ENCODE peak calls at places on chromosomes 2 and 18, in four cellular contexts. B, M, F and D are unnamed samples.

GRCh38 chr18:40956213-40956612 is 998.8 kb upstream of the PIK3C3 start:
- DNase-seq in B (no peak), M (no peak), F (no peak), D (no peak)

GRCh38 chr18:9792565-9793226 is 84.6 kb downstream of the RAB31 start:
- DNase-seq in B (no peak), M (no peak), F (no peak), D (peak)

GRCh38 chr2:12484536-12485115 is 232.1 kb upstream of the TRIB2 start:
- DNase-seq in B (no peak), M (no peak), F (no peak), D (no peak)

GRCh38 chr2:164937864-164938401 is 17.4 kb downstream of the SLC38A11 start:
- DNase-seq in B (no peak), M (no peak), F (no peak), D (no peak)

GRCh38 chr2:241412144-241412543 is 56.1 kb downstream of the FARP2 start:
- DNase-seq in B (peak), M (peak), F (no peak), D (peak)

GRCh38 chr2:170249761-170250160 is 71.8 kb downstream of the MYO3B start:
- DNase-seq in B (no peak), M (no peak), F (no peak), D (no peak)

GRCh38 chr2:62465741-62466500 is 40.1 kb downstream of the TMEM17 start:
- DNase-seq in B (no peak), M (no peak), F (no peak), D (no peak)

GRCh38 chr2:228866044-228866443 is 405.0 kb downstream of the PID1 start:
- DNase-seq in B (no peak), M (no peak), F (no peak), D (no peak)

GRCh38 chr18:76422121-76422520 is 72.9 kb downstream of the ZNF516 start:
- DNase-seq in B (no peak), M (no peak), F (no peak), D (no peak)

GRCh38 chr2:61538920-61539559 is 884 bp upstream of the XPO1 start:
- DNase-seq in B (no peak), M (no peak), F (no peak), D (no peak)

GRCh38 chr2:5364361-5364760 is 327.8 kb upstream of the SOX11 start:
- DNase-seq in B (no peak), M (no peak), F (no peak), D (no peak)

GRCh38 chr2:232925153-232925768 is 55.2 kb downstream of the SNORC start:
- DNase-seq in B (no peak), M (no peak), F (no peak), D (peak)

GRCh38 chr18:8657873-8658521 is 47.4 kb upstream of the MTCL1 start:
- DNase-seq in B (no peak), M (peak), F (no peak), D (peak)

GRCh38 chr2:166468124-166469024 is 25.7 kb downstream of the SCN7A start:
- DNase-seq in B (no peak), M (no peak), F (no peak), D (peak)

GRCh38 chr18:44859263-44859662 is 178.6 kb downstream of the SETBP1 start:
- DNase-seq in B (no peak), M (no peak), F (no peak), D (no peak)

GRCh38 chr2:127175406-127175805 is 44.7 kb downstream of the CYP27C1 start:
- DNase-seq in B (no peak), M (no peak), F (peak), D (no peak)

GRCh38 chr18:25352629-25353005 is 651 bp upstream of the ZNF521 start:
- DNase-seq in B (no peak), M (no peak), F (no peak), D (peak)

GRCh38 chr2:239035361-239035814 is 187.5 kb downstream of the TWIST2 start:
- DNase-seq in B (peak), M (no peak), F (peak), D (peak)

GRCh38 chr18:51339866-51340265 is 142.4 kb upstream of the MEX3C start:
- DNase-seq in B (no peak), M (no peak), F (no peak), D (peak)

GRCh38 chr2:19540739-19541503 is 182.5 kb upstream of the OSR1 start:
- DNase-seq in B (no peak), M (no peak), F (no peak), D (peak)

GRCh38 chr2:186589733-186590537 is at the start of gene ITGAV:
- DNase-seq in B (peak), M (peak), F (peak), D (peak)
- TF ChIP-seq CTCF in B (no peak), M (no peak), F (peak), D (no peak)

GRCh38 chr2:27092696-27093429 is 6.3 kb downstream of the KHK start:
- DNase-seq in B (no peak), M (no peak), F (no peak), D (no peak)

GRCh38 chr2:27093430-27094352 is 7.1 kb downstream of the KHK start:
- DNase-seq in B (no peak), M (no peak), F (no peak), D (no peak)

GRCh38 chr2:27089111-27089954 is 2.8 kb downstream of the KHK start:
- DNase-seq in B (no peak), M (no peak), F (no peak), D (no peak)

GRCh38 chr2:27094353-27094984 is 7.9 kb downstream of the KHK start:
- DNase-seq in B (no peak), M (no peak), F (no peak), D (no peak)

DNA sequence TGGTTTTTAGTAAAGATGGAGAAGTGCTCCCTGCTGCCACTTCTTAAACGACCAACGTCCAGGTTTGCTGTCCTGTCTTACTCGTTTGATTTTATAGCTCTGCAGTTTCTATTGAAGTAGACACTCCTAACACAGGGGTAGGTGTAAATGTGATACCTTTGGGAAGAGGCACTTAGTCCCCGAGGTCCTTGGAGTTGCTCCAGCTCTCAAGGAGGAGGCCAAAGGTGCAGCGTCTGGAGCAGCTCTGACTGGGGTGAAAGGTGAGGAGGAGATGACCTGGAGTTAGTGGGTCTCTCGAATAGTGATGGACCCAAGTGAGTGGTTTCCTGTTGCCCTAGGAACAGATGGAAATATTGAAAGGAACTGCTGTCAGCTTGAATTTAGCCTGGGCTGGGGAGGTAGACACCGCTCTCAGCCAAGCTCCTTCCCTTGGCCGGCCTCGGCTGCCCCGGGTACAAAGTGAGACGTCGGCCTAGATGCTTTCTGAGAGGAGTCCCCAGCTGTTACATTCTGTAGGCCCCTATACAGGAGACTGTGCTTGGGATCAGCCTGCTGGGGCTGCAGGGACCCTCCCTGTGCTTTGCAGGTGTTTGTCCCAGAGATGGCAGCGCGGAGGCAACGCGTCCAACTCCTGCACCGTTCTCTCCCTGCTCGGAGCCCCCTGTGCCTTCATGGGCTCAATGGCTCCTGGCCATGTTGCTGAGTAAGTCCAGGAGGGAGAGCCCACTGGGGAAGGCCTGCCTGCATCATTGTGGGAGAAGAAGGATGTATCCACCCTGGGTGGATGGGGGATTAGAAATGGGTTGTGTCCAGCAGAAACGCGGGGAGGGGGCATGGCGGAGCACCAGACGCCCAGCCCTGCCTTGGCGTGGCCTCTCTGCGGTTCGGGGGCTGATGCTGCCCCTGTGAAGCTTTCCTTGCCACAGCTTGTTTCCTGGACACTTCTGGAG is 5.4 kb downstream of the KHK start:
- DNase-seq in B (no peak), M (no peak), F (no peak), D (no peak)
- TF ChIP-seq CTCF in B (no peak), M (no peak), F (no peak), D (no peak)

DNA sequence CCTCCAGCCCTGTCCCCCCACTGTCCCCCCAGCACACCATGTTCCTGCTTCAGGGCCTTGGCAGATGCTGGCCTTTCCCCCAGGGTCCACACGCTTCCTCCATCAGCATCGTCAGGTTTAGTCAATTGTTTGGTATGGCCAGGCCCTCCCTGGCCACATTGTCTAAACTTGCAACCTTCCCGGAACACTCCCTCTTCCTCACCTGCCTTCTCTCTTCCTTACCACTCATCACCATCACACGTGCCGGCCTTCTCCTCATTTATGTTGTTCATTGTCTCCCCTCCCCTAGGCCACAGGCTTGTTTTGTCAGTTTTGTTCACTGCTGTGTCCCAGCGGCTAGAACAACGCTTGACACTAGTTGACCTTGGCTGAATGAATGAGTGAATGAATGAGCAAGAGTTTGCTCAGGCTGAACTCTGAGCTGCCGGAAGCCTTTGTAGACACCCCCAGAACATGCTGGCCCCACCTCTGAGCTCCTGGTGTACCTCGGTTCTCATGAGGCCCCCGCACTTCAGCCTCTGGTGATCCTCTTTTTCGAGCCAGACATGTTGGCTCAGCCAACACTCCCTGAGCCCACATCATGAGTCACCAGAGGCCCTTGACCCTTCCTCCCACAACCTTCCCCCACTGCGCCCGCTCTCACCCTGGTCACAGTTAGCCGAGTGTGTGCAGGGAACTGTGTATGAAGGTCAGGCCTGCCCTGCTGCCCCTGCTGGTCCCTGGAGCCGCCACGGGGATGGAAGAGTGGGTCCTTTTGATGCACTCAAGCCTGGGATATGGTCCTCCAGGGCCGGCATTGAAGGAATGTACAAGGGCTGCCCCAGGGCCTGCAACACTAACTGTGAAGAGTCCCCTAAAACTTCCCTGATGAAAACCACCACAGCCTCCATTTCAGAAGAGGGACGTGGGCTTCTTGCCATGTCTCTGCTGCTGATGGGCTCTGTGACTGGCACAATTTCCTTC is 57.5 kb downstream of the HS1BP3 start:
- DNase-seq in B (no peak), M (no peak), F (no peak), D (peak)
- TF ChIP-seq CTCF in B (no peak), M (no peak), F (no peak), D (no peak)

DNA sequence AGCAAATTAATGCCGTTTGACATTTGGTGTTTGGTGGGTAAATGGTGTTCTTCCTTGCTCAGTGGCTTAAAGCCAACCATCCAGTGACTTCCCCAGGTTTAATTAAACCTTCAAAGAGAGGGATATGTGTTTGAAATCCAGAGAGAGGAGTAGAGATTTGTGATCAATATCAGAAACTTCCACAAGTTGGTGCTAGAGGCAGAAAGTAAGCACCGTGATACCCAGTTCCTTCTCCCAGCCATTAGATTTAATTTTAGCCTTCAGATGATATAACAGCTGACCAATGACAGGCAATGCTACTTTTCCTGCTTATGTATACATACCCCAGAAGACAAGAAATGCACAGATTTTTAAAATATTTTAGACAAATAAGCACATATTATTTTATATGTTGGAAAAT is 398.5 kb downstream of the CDH2 start:
- DNase-seq in B (no peak), M (no peak), F (no peak), D (peak)
- TF ChIP-seq CTCF in B (no peak), M (peak), F (peak), D (peak)

DNA sequence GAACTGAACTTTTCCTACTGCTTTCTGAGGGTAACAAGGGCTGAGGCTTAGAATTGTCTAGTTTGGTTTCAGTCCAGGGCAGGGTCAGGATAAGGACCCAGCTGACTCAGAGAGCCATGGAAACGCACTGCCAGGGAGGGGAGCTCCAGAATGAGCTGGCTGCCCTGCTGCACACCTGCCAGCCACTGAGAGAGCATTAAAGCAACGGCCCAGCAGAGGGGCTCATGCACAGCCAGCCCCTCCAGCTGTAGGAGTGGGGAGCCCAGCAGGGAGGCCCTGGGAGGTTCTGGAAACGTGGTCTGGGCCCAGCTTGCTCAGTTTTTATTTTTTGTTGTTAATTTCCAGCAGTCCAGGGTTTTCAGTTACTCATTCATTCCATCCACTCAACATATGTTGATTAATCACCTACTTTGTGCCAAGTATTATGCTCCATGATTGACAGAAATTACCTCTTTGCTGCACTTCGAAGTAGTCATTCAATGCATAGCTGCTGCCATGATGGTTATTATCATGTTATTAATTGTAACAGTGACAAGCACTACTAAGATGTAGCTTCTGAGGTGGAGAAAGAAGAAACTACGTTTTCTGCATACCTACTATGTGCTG is 156.2 kb downstream of the MSH2 start:
- DNase-seq in B (no peak), M (no peak), F (no peak), D (peak)
- TF ChIP-seq CTCF in B (no peak), M (no peak), F (no peak), D (no peak)

DNA sequence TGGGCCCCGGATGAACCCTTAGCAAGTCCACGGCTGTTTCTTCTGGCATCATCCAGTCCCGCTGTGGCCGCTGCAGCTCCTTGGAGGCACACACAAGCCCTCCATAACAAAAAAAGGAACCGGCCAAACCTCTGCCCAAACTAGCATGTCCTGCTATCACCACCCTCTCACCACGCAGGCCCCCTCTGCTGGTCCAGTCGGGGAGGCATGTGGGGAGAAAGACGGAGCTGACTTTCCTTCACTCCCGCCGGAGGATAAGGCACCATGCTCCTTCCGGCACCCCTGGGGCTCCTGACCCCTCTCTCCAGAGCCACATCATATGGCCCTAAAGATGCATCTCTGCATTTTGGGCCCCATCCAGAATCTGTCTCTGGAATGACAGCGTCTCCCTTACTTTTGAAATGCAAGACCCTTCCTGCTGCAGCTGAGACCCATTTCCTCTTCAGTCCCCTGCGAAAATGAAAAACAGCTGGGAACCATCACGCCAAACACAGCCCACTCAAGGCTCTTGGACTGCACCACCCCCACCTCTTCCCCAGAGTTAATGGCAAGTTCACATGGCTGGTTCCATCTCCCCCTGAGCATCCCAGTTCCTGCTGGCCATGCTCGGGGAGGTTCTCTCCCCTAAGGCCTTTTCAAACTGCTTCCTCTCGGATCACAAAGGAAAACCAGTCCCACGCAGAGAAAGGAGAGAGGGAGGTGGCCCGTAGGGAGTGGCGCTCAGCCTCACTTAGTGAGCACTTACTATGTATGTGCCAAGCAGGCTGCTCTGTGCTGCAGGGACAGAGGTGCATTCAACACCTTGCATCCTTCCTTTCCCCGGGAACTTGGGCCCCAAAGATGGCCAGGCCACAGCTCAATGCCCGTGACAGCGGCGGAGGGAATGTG is 35.2 kb upstream of the MLPH start:
- DNase-seq in B (no peak), M (no peak), F (no peak), D (no peak)
- TF ChIP-seq CTCF in B (no peak), M (peak), F (peak), D (no peak)

GRCh38 chr2:207227749-207228145 is 62.0 kb upstream of the KLF7 start:
- DNase-seq in B (no peak), M (no peak), F (no peak), D (no peak)

GRCh38 chr2:207229161-207229560 is 63.4 kb upstream of the KLF7 start:
- DNase-seq in B (no peak), M (no peak), F (no peak), D (no peak)

GRCh38 chr2:207231106-207231860 is 65.5 kb upstream of the KLF7 start:
- DNase-seq in B (no peak), M (no peak), F (no peak), D (no peak)

GRCh38 chr2:207231962-207232361 is 66.2 kb upstream of the KLF7 start:
- DNase-seq in B (no peak), M (no peak), F (no peak), D (no peak)

GRCh38 chr2:207230261-207231105 is 64.7 kb upstream of the KLF7 start:
- DNase-seq in B (no peak), M (no peak), F (no peak), D (peak)
- TF ChIP-seq CTCF in B (peak), M (peak), F (peak), D (peak)